ENCODE peak calls at places on chromosomes 2 and 18, in ten cellular contexts. X is GM23338, P is prostate gland, A is brain microvascular endothelial cell, Z is bronchial epithelial cell, J is fibroblast of lung, T is uterus, O is K562, N is adrenal gland, I is WERI-Rb-1. Y is an unnamed sample.

GRCh38 chr2:151904807-151905206 is 76.6 kb upstream of the ARL5A start:
- DNase-seq in Z (no peak), I (no peak), T (no peak), O (no peak), X (no peak), P (no peak), J (no peak), N (no peak), A (no peak), Y (no peak)

GRCh38 chr2:64789466-64790320 is 136.0 kb upstream of the SERTAD2 start:
- DNase-seq in X (no peak), P (peak; percentile 25), Z (no peak), J (no peak), N (no peak), O (peak; percentile 44), T (no peak), A (no peak), I (no peak), Y (no peak)

GRCh38 chr18:26504831-26505230 is 43.5 kb downstream of the KCTD1 start:
- DNase-seq in A (no peak), T (no peak), O (no peak), Z (no peak), J (no peak), N (no peak), P (no peak), X (no peak), I (no peak), Y (no peak)

GRCh38 chr2:223549215-223549614 is 52.9 kb downstream of the SCG2 start:
- DNase-seq in T (no peak), P (no peak), Z (peak; percentile 91), A (peak; percentile 78), J (peak; percentile 95), I (no peak), N (no peak), X (no peak), O (no peak), Y (peak; percentile 92)

GRCh38 chr2:148096012-148096411 is 75.1 kb downstream of the MBD5 start:
- DNase-seq in I (no peak), T (no peak), J (no peak), P (no peak), A (no peak), X (no peak), O (no peak), Z (no peak), N (no peak), Y (peak; percentile 13)

GRCh38 chr2:111704246-111704645 is 179.7 kb downstream of the ANAPC1 start:
- DNase-seq in A (peak; percentile 58), X (no peak), O (no peak), P (no peak), J (peak; percentile 58), N (no peak), I (no peak), Z (peak; percentile 80), T (no peak), Y (peak; percentile 32)

GRCh38 chr2:63589148-63589972 is 597 bp downstream of the MDH1 start:
- DNase-seq in T (no peak), A (no peak), N (peak; percentile 22), I (no peak), P (no peak), X (peak; percentile 81), O (peak; percentile 49), Z (peak; percentile 10), J (no peak), Y (no peak)

GRCh38 chr18:8175486-8176061 is 433.7 kb upstream of the RAB12 start:
- DNase-seq in T (no peak), A (no peak), N (no peak), I (no peak), O (no peak), Z (no peak), X (no peak), J (no peak), P (no peak), Y (no peak)

GRCh38 chr2:171483793-171484192 is 38.5 kb upstream of the CYBRD1 start:
- DNase-seq in X (no peak), O (no peak), J (no peak), I (no peak), A (no peak), T (no peak), N (no peak), Z (no peak), P (no peak), Y (no peak)

GRCh38 chr2:150109028-150109427 is 378.4 kb downstream of the RND3 start:
- DNase-seq in P (no peak), Z (no peak), X (no peak), O (no peak), A (no peak), T (no peak), J (no peak), N (no peak), I (no peak), Y (no peak)

GRCh38 chr2:85753525-85754312 is at the start of gene ATOH8:
- DNase-seq in P (peak; percentile 72), X (peak; percentile 87), A (peak; percentile 32), T (peak; percentile 68), O (peak; percentile 14), I (peak; percentile 58), J (peak; percentile 80), Z (no peak), N (peak; percentile 40), Y (peak; percentile 72)

DNA sequence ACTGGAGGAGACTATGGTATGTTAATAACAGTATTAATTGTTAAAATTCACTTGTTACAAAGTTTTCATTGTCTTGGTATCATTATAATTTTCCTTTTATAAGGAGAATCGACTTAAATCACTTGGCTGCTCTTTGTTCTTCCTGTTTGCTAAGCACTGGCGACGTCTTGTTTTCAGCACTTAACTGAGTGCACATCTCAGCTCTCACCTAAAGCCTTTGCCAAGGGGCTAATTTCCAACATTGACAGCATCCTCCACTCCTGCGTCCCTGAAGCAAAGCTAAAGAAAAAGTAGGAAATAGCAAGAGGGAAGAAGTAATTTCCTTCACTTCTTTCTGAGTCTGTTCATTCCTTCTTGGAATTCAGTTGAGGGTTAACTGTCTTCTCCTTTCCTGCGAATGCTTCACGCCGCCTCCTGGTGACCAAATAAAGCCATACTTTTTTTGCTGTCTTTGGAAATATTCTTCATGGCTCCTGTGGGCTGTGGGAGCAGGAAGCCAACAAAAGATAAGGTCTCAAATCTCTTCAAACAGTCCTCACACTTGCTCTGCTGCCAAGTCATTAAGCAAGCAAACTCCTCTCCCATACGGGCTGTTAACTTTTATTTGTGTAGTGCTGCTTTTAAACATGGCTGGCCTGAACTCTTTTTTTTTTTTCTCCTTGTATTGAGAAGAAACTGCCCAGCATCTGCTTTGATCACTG is 100.8 kb downstream of the DPP10 start:
- DNase-seq in Z (no peak), A (no peak), P (peak; percentile 11), O (peak; percentile 6), X (peak; percentile 48), I (peak; percentile 22), J (peak; percentile 1), T (peak; percentile 27), N (peak; percentile 26), Y (peak; percentile 1)
- TF ChIP-seq CTCF in Z (no peak), A (no peak), P (peak; percentile 9), O (peak; percentile 8), X (peak; percentile 56), I (no peak), J (peak; percentile 4), T (peak; percentile 20), N (no peak), Y (peak; percentile 17)

DNA sequence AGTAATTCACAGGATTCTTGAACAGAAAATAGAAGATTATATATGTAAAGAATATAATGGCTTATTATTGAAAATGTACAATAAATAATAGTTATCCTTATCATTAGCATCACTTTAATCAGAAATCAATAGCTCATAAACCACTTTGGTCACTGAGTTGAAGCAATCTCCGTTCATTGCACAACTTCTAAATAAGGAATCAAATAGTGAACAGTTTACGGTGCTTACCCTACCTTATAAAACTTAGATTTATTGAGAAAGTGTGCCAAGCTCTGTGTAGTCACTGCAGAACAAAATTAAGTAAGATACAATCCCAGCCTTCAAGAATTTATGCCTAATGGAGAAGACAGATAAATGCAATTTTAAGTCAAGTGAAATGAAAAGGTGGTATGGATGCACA is 6.7 kb downstream of the VSNL1 start:
- DNase-seq in Z (no peak), O (no peak), A (no peak), I (no peak), N (no peak), X (no peak), P (peak; percentile 10), J (no peak), T (no peak), Y (no peak)
- H3K4me3 ChIP-seq in Z (no peak overlapping the region), O (no peak overlapping the region), A (no peak overlapping the region), I (no peak overlapping the region), N (no peak overlapping the region), X (peak overlapping the region; percentile 82), P (no peak overlapping the region), J (no peak overlapping the region), T (no peak overlapping the region), Y (no peak overlapping the region)

DNA sequence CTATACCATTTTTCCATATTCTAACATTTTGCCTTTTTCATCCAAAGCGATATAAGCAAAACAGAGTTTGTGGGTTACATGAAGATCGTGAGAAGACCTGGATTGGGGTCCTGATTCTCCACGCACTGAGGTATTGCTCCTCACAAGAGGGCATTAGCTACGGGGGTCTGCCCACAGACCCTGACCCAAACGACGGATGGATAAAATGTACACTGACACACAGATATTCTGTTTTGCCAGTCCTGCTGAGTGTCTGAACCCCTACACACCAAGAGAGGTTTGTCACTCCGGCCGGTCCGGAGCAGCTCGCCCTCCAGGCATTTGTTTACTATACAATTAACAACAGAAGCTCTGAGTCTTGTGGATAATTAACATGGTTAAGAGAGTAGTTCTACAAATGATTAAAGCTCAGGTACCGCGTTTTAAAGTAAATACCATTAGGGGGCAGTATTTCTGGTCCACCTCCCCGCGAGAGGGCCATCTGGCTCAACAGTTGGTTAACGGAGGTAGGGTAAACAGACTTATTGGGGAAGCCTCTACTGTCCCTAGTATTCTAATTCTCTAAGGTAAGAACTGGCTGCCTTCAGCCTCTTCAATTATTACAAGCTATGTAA is 28.4 kb downstream of the SCYGR8 start:
- DNase-seq in X (peak; percentile 77), J (no peak), P (no peak), I (peak; percentile 16), A (no peak), Z (no peak), N (no peak), T (no peak), O (peak; percentile 14), Y (no peak)
- TF ChIP-seq CTCF in X (peak; percentile 70), J (peak; percentile 24), P (no peak), I (peak; percentile 26), A (peak; percentile 39), Z (no peak), N (no peak), T (no peak), O (peak; percentile 32), Y (peak; percentile 23)

GRCh38 chr18:47975105-47975504 is 44.6 kb upstream of the SMAD2 start:
- DNase-seq in A (no peak), T (no peak), J (no peak), P (no peak), N (no peak), X (peak; percentile 51), I (no peak), O (no peak), Z (no peak), Y (no peak)
- H3K4me3 ChIP-seq in A (no peak overlapping the region), T (no peak overlapping the region), J (no peak overlapping the region), P (no peak overlapping the region), N (no peak overlapping the region), X (no peak overlapping the region), I (no peak overlapping the region), O (no peak overlapping the region), Z (no peak overlapping the region), Y (no peak overlapping the region)

Y was measured in AG10803.